ENCODE peak calls at places on chromosomes 7 and 10, in five cellular contexts. O, J, F, C and A are unnamed samples. For H3K4me1 and H3K27me3, the result is how much of the 10 kb centered on the place peaks cover.

GRCh38 chr10:31820096-31820495 is 108.5 kb downstream of the ARHGAP12 start:
- DNase-seq in J (no peak), F (no peak), O (no peak), C (no peak), A (no peak)

GRCh38 chr10:4306871-4307270 is 519.1 kb upstream of the AKR1E2 start:
- DNase-seq in F (no peak), C (no peak), J (peak), O (no peak), A (no peak)

GRCh38 chr10:30583778-30584415 is 45.7 kb downstream of the LYZL2 start:
- DNase-seq in J (peak), C (peak), O (no peak), F (no peak), A (peak)

GRCh38 chr7:18313970-18314369 is 181.6 kb upstream of the HDAC9 start:
- DNase-seq in C (no peak), J (peak), F (no peak), O (no peak), A (no peak)

GRCh38 chr7:138556771-138557484 is 96.9 kb downstream of the TRIM24 start:
- DNase-seq in C (no peak), O (no peak), J (peak), F (no peak), A (no peak)

GRCh38 chr7:79453266-79453557 is 255 bp downstream of the MAGI2 start:
- DNase-seq in O (no peak), J (no peak), F (no peak), C (no peak), A (no peak)

GRCh38 chr7:112646787-112647186 is 143.4 kb downstream of the TMEM168 start:
- DNase-seq in J (no peak), C (no peak), F (no peak), O (no peak), A (no peak)

GRCh38 chr10:29237786-29238185 is 51.1 kb upstream of the LYZL1 start:
- DNase-seq in F (no peak), C (no peak), J (peak), O (no peak), A (no peak)

GRCh38 chr10:29517352-29517923 is 117.3 kb downstream of the SVIL start:
- DNase-seq in O (peak), C (no peak), F (no peak), J (peak), A (no peak)

GRCh38 chr10:125003146-125003900 is 61.4 kb downstream of the ZRANB1 start:
- DNase-seq in O (no peak), C (no peak), J (no peak), F (peak), A (peak)

GRCh38 chr10:62264702-62265436 is 3.8 kb downstream of the RTKN2 start:
- DNase-seq in O (peak), C (no peak), F (no peak), J (peak), A (no peak)

GRCh38 chr10:78572565-78572964 is 496.2 kb upstream of the ZMIZ1 start:
- DNase-seq in C (peak), F (no peak), J (no peak), O (no peak), A (peak)

DNA sequence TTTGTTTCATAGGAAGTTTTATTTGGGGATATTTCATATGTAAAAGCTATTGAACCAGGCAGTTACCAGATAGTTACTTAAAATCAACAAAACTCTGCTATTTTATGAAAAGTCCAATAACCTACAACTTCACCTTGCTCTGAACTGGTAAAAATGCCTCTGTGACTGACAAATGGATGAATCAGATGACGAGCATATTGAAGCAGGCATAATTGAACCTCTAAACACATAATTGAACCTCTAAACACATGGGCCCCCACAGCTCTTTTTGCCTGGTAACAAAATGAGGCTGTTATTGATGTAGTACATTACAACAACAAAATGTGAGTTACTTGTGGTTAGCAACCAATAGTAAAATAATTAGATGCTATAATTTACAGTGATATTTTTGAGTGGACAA is 99.7 kb downstream of the MBL2 start:
- DNase-seq in F (no peak), J (no peak), O (no peak), C (no peak), A (no peak)
- H3K4me3 ChIP-seq in F (no peak), J (no peak), O (no peak), C (no peak), A (no peak)

GRCh38 chr7:46209611-46210170 is 288.6 kb upstream of the IGFBP3 start:
- DNase-seq in O (no peak), F (no peak), J (no peak), C (no peak), A (no peak)
- H3K4me1 ChIP-seq in O (under half), F (under half), J (under half), C (under half), A (under half)

GRCh38 chr10:86364551-86365345 is 1.8 kb downstream of the GRID1 start:
- DNase-seq in J (peak), C (no peak), O (no peak), F (peak), A (peak)
- H3K27me3 ChIP-seq in J (half or more), C (half or more), O (under half), F (half or more), A (half or more)

GRCh38 chr7:56079450-56080185 is 13.1 kb downstream of the PHKG1 start:
- DNase-seq in J (peak), F (peak), O (no peak), C (peak), A (peak)
- H3K4me3 ChIP-seq in J (no peak), F (no peak), O (no peak), C (no peak), A (no peak)

DNA sequence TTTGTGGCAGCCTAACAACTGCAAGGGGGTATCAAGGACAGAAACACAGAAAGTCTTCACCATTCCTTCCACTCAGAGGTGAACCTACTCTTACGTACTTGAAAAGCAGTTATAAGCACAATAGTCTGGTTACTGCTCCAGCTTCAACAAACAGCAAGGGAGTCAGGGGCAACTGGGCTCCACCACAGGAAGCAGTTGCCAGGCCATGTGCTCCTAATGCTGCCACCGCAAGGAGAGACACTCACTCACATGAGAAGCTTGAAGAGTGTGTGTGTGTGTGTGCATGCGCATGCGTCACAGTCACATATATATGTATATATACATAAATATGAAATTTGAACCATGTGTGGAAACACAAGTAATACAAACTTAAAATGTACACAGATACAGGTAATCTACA is 65.5 kb downstream of the GRB10 start:
- DNase-seq in C (no peak), F (no peak), J (no peak), O (no peak), A (no peak)
- H3K4me1 ChIP-seq in C (under half), F (under half), J (under half), O (under half), A (half or more)

GRCh38 chr7:32217841-32218467 is 147.7 kb upstream of the PDE1C start:
- DNase-seq in F (no peak), O (no peak), J (no peak), C (no peak), A (no peak)

GRCh38 chr7:32221056-32221455 is 150.8 kb upstream of the PDE1C start:
- DNase-seq in J (no peak), F (no peak), C (no peak), O (no peak), A (no peak)

GRCh38 chr7:32218741-32219283 is 148.6 kb upstream of the PDE1C start:
- DNase-seq in O (no peak), C (no peak), J (no peak), F (no peak), A (no peak)

GRCh38 chr7:32221756-32222155 is 151.5 kb upstream of the PDE1C start:
- DNase-seq in F (no peak), C (no peak), J (no peak), O (no peak), A (no peak)

DNA sequence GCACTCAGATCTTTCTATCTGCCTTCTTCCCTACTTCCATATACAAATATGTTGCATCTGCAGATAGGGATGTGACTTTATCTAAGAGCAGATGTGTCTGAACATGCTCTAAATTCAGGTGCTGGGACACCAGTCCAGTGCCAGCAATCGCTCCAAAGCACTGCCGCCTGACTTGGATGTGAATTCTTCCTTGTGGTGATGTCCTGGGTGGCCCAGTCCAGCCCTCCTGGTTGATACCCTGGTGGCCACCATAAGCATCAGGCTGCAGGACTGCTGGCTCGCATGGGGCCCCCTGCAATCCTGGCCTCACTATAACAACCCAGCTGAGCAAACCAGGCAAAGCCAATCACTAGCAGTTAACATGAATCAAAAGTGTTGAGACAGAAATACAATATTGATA is 149.2 kb upstream of the PDE1C start:
- DNase-seq in C (no peak), F (no peak), O (no peak), J (no peak), A (no peak)
- H3K27me3 ChIP-seq in C (under half), F (under half), O (under half), J (under half), A (under half)

GRCh38 chr10:22475527-22475856 is 130.2 kb downstream of the SPAG6 start:
- DNase-seq in O (no peak), C (no peak), J (no peak), F (no peak), A (no peak)

GRCh38 chr10:22478555-22479334 is 133.4 kb downstream of the SPAG6 start:
- DNase-seq in J (no peak), O (no peak), F (no peak), C (no peak), A (no peak)

GRCh38 chr10:22477365-22478287 is 132.3 kb downstream of the SPAG6 start:
- DNase-seq in F (no peak), C (no peak), O (no peak), J (no peak), A (no peak)

GRCh38 chr10:22475857-22476600 is 130.7 kb downstream of the SPAG6 start:
- DNase-seq in F (no peak), C (no peak), J (no peak), O (no peak), A (no peak)

DNA sequence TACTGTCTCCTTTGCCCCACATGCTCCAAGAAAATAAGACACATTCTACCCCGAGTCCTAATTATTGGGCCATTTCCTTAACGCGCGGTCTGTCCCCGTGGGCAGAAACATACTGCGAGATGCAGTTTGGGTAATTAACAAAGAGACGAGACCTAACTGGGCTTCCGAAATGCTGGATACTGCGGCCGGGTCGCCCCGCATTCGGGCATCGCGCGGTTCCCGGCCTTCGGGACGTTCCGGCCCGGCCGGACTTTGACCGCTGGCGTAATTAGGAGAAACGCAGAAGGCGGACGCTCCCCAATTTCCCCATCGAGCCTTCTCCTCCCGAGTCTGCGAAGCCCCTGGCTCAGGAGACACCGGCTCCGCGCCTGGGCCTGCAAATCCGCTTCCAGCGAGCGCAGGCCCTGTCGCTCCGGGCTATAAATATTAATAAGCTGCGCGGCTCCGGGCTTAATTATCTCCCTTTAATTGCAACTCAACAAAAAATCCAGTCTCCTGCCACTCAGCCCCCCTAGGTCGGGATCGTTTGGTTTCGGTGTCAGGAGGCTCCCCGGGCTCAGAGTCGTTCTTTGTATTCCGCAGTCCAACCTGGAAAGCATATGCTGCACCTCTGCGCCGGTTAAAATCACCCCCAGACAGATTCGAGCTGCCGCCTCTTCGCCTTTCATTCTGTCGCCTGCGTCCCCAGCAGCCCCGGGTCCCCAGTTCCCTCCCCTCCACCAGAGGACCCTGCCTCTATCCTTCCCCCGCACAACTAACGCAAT is 131.5 kb downstream of the SPAG6 start:
- DNase-seq in C (no peak), F (no peak), J (no peak), O (no peak), A (no peak)
- H3K4me3 ChIP-seq in C (peak), F (peak), J (peak), O (no peak), A (no peak)

GRCh38 chr10:99393036-99393435 is 37.4 kb downstream of the GOT1 start:
- DNase-seq in C (no peak), O (no peak), F (no peak), J (no peak), A (no peak)

GRCh38 chr10:99393683-99394082 is 36.7 kb downstream of the GOT1 start:
- DNase-seq in F (no peak), O (no peak), J (no peak), C (no peak), A (no peak)

GRCh38 chr10:99395750-99396445 is 34.5 kb downstream of the GOT1 start:
- DNase-seq in J (peak), C (no peak), F (no peak), O (no peak), A (no peak)

GRCh38 chr10:99394761-99395386 is 35.5 kb downstream of the GOT1 start:
- DNase-seq in O (no peak), F (no peak), J (no peak), C (no peak), A (no peak)

GRCh38 chr10:99394256-99394655 is 36.2 kb downstream of the GOT1 start:
- DNase-seq in F (no peak), C (no peak), O (no peak), J (no peak), A (no peak)
- H3K4me1 ChIP-seq in F (under half), C (under half), O (under half), J (under half), A (under half)

GRCh38 chr10:43676360-43676759 is 27.7 kb upstream of the ZNF32 start:
- DNase-seq in F (no peak), O (no peak), C (no peak), J (no peak), A (peak)
- H3K27me3 ChIP-seq in F (under half), O (under half), C (under half), J (under half), A (under half)